ENCODE peak calls at places on chromosomes 3 and 15, in nine cellular contexts. O, Q, I, P, Y, C, D, N and H are unnamed samples.

GRCh38 chr3:7543294-7543693 is 682.4 kb downstream of the GRM7 start:
- DNase-seq in O (no peak), Q (peak; percentile 14), I (no peak), P (no peak), Y (no peak), C (no peak), D (no peak), N (no peak), H (no peak)

GRCh38 chr15:34783986-34784385 is 11.4 kb downstream of the ACTC1 start:
- DNase-seq in O (no peak), Q (no peak), I (no peak), P (no peak), Y (no peak), C (no peak), D (no peak), N (no peak), H (no peak)

GRCh38 chr15:26098801-26099200 is 235.7 kb upstream of the ATP10A start:
- DNase-seq in O (no peak), Q (no peak), I (no peak), P (no peak), Y (no peak), C (no peak), D (no peak), N (no peak), H (no peak)

GRCh38 chr3:82294609-82295008 is 533.2 kb upstream of the GBE1 start:
- DNase-seq in O (no peak), Q (no peak), I (no peak), P (no peak), Y (no peak), C (no peak), D (no peak), N (no peak), H (no peak)

GRCh38 chr3:163328680-163329079 is 1749.6 kb downstream of the SI start:
- DNase-seq in O (peak; percentile 77), Q (no peak), I (no peak), P (no peak), Y (no peak), C (no peak), D (no peak), N (no peak), H (no peak)

GRCh38 chr3:169760479-169760878 is 4.4 kb downstream of the TERC start:
- DNase-seq in O (no peak), Q (no peak), I (peak; percentile 53), P (no peak), Y (no peak), C (peak; percentile 82), D (no peak), N (no peak), H (no peak)

GRCh38 chr15:25899870-25900269 is 36.7 kb upstream of the ATP10A start:
- DNase-seq in O (no peak), Q (no peak), I (peak; percentile 38), P (no peak), Y (no peak), C (no peak), D (no peak), N (no peak), H (no peak)

GRCh38 chr3:17003457-17003856 is 118.7 kb downstream of the PLCL2 start:
- DNase-seq in O (no peak), Q (no peak), I (no peak), P (no peak), Y (no peak), C (no peak), D (no peak), N (no peak), H (no peak)

GRCh38 chr15:89766357-89767311 is 9.5 kb upstream of the MESP2 start:
- DNase-seq in O (no peak), Q (no peak), I (no peak), P (peak; percentile 46), Y (no peak), C (no peak), D (no peak), N (no peak), H (no peak)

GRCh38 chr3:129439381-129439816 is 349 bp downstream of the MBD4 start:
- DNase-seq in O (peak; percentile 71), Q (peak; percentile 32), I (no peak), P (peak; percentile 34), Y (no peak), C (peak; percentile 40), D (peak; percentile 36), N (peak; percentile 23), H (no peak)

GRCh38 chr3:126983653-126984390 is 907 bp downstream of the PLXNA1 start:
- DNase-seq in O (peak; percentile 87), Q (no peak), I (no peak), P (no peak), Y (peak; percentile 22), C (peak; percentile 36), D (no peak), N (peak; percentile 11), H (no peak)

GRCh38 chr3:140128217-140129137 is 193.5 kb downstream of the CLSTN2 start:
- DNase-seq in O (peak; percentile 81), Q (no peak), I (peak; percentile 11), P (peak; percentile 23), Y (no peak), C (peak; percentile 4), D (peak; percentile 56), N (no peak), H (no peak)